ENCODE peak calls at places on chromosomes 4 and X, in four cellular contexts. One of them, this sample, is unnamed.
A peak's percentile ranks its signal among the peaks of the same experiment; 100 is the strongest.

GRCh38 chr4:172099376-172099775 is 286.2 kb downstream of the GALNTL6 start:
- DNase-seq in AG04449: no peak
- DNase-seq in fibroblast of lung: no peak
- DNase-seq in endothelial cell of umbilical vein: no peak
- DNase-seq in this sample: no peak

GRCh38 chrX:1601051-1601767 is 9.8 kb downstream of the AKAP17A start:
- DNase-seq in AG04449: no peak
- DNase-seq in fibroblast of lung: no peak
- DNase-seq in endothelial cell of umbilical vein: no peak
- DNase-seq in this sample: no peak

GRCh38 chr4:20281453-20281852 is 29.7 kb downstream of the SLIT2 start:
- DNase-seq in AG04449: no peak
- DNase-seq in fibroblast of lung: no peak
- DNase-seq in endothelial cell of umbilical vein: no peak
- DNase-seq in this sample: no peak

GRCh38 chrX:103793541-103793932 is 16.9 kb downstream of the PLP1 start:
- DNase-seq in AG04449: no peak
- DNase-seq in fibroblast of lung: no peak
- DNase-seq in endothelial cell of umbilical vein: no peak
- DNase-seq in this sample: no peak

GRCh38 chr4:80386281-80386886 is 50.9 kb downstream of the CFAP299 start:
- DNase-seq in AG04449: no peak
- DNase-seq in fibroblast of lung: no peak
- DNase-seq in endothelial cell of umbilical vein: no peak
- DNase-seq in this sample: no peak

GRCh38 chr4:13329340-13329850 is 154.7 kb downstream of the RAB28 start:
- DNase-seq in AG04449: no peak
- DNase-seq in fibroblast of lung: no peak
- DNase-seq in endothelial cell of umbilical vein: no peak
- DNase-seq in this sample: no peak

GRCh38 chr4:137812258-137812657 is 280.0 kb upstream of the PCDH18 start:
- DNase-seq in AG04449: no peak
- DNase-seq in fibroblast of lung: no peak
- DNase-seq in endothelial cell of umbilical vein: no peak
- DNase-seq in this sample: no peak

GRCh38 chr4:3122081-3122563 is 47.6 kb downstream of the HTT start:
- DNase-seq in AG04449: no peak
- DNase-seq in fibroblast of lung: peak; percentile 51
- DNase-seq in endothelial cell of umbilical vein: peak; percentile 92
- DNase-seq in this sample: no peak

GRCh38 chrX:43968347-43968746 is 4.8 kb downstream of the NDP start:
- DNase-seq in AG04449: no peak
- DNase-seq in fibroblast of lung: no peak
- DNase-seq in endothelial cell of umbilical vein: no peak
- DNase-seq in this sample: no peak

GRCh38 chrX:110327336-110327735 is 9.5 kb upstream of the AMMECR1 start:
- DNase-seq in AG04449: no peak
- DNase-seq in fibroblast of lung: no peak
- DNase-seq in endothelial cell of umbilical vein: no peak
- DNase-seq in this sample: no peak

GRCh38 chrX:38400401-38400910 is 48.1 kb downstream of the OTC start:
- DNase-seq in AG04449: no peak
- DNase-seq in fibroblast of lung: no peak
- DNase-seq in endothelial cell of umbilical vein: no peak
- DNase-seq in this sample: no peak

GRCh38 chr4:55426518-55426917 is 30.8 kb downstream of the TMEM165 start:
- DNase-seq in AG04449: no peak
- DNase-seq in fibroblast of lung: no peak
- DNase-seq in endothelial cell of umbilical vein: no peak
- DNase-seq in this sample: no peak

GRCh38 chr4:16083217-16084191 is at the start of gene PROM1:
- DNase-seq in AG04449: no peak
- DNase-seq in fibroblast of lung: no peak
- DNase-seq in endothelial cell of umbilical vein: no peak
- DNase-seq in this sample: no peak

GRCh38 chr4:78552398-78553396 is 1.1 kb downstream of the ANXA3 start:
- DNase-seq in AG04449: no peak
- DNase-seq in fibroblast of lung: no peak
- DNase-seq in endothelial cell of umbilical vein: peak; percentile 76
- DNase-seq in this sample: no peak

GRCh38 chrX:150873616-150874015 is 24.9 kb downstream of the CD99L2 start:
- DNase-seq in AG04449: no peak
- DNase-seq in fibroblast of lung: peak; percentile 3
- DNase-seq in endothelial cell of umbilical vein: peak; percentile 12
- DNase-seq in this sample: no peak

DNA sequence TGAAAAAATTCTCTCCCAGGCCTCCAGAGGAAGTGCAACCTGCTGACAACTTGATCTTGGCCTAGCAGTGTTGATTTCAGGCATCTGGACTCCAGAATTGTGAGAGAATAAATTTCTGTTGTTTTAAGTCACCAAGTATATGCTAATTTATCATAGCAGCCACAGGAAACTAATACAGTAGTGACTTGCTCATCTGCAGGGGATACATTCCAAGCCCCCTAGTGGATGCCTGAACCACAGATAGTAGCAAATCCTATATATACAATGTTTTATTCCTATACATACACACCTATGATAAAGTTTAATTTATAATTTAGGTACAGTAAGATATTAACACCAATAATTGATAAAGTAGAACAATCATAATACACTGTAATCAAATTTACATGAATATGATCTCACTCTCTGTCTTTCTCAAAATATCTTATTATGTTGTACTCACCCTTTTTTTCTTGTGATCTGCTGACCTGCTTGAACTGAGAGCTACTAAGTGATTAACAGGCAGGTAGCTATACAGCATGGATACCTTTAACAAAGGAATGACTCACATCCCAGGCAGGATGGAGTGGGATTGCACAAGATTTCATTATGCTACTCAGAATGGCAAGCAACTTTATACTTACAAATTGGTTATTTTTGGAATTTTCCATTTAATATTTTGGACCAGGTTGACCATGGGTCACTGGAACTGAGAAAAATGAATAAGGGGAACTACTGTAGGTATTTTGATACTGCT is 501.1 kb downstream of the KCNIP4 start:
- DNase-seq in AG04449: no peak
- DNase-seq in fibroblast of lung: no peak
- DNase-seq in endothelial cell of umbilical vein: no peak
- DNase-seq in this sample: no peak
- TF ChIP-seq CTCF in AG04449: no peak
- TF ChIP-seq CTCF in fibroblast of lung: no peak
- TF ChIP-seq CTCF in endothelial cell of umbilical vein: no peak
- TF ChIP-seq CTCF in this sample: peak; percentile 13

DNA sequence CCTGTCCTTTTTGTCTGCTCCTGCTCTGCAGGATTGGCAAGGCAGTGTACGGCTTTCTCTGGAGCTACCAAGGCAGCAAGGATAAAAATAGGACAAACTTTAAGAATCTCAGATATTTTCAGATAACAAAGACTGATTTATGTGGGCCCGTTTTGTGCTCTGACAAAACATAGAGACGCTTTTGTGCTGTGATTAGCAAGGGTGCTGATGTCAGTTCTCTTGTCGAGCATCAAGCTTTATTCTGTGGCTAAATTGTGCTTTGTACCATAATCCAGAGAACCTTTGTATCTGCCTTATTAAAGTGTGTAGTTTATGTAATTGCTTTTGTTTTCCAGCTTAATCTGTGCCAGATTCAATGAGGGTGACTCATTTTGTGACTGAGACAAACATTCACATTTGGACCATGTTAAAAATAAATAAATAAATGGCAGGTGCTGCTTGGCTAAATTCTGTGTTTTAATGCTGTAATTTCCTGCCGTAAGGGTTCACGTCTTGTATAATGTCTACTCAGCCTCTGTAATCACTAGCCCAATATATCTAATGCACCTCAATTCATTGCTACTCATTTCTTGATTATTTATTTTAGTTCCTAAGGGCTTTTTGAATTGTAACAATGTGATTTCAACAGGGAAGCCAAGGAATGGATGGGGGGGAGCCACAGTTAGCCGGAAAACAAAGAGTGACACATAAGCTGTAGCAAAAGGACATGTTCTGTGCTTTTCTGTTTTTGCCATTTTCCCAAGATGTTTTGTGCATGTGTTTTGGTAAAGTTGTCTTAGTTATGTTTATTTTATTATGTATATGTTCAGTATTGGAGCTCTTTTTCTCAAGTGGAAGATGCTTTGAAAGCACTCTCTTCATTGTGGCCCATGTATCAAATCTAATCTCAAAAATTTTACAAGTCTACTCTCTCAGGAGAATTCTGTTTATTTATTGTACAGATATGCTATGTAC is 75.1 kb downstream of the GAB1 start:
- DNase-seq in AG04449: no peak
- DNase-seq in fibroblast of lung: peak; percentile 51
- DNase-seq in endothelial cell of umbilical vein: peak; percentile 94
- DNase-seq in this sample: no peak
- H3K4me3 ChIP-seq in AG04449: no peak overlapping the region
- H3K4me3 ChIP-seq in fibroblast of lung: no peak overlapping the region
- H3K4me3 ChIP-seq in endothelial cell of umbilical vein: no peak overlapping the region
- H3K4me3 ChIP-seq in this sample: no peak overlapping the region

GRCh38 chrX:20481632-20482031 is 214.9 kb upstream of the RPS6KA3 start:
- DNase-seq in AG04449: no peak
- DNase-seq in fibroblast of lung: no peak
- DNase-seq in endothelial cell of umbilical vein: no peak
- DNase-seq in this sample: no peak

GRCh38 chrX:20479048-20479447 is 212.3 kb upstream of the RPS6KA3 start:
- DNase-seq in AG04449: no peak
- DNase-seq in fibroblast of lung: no peak
- DNase-seq in endothelial cell of umbilical vein: no peak
- DNase-seq in this sample: no peak

GRCh38 chrX:20477219-20477618 is 210.5 kb upstream of the RPS6KA3 start:
- DNase-seq in AG04449: no peak
- DNase-seq in fibroblast of lung: no peak
- DNase-seq in endothelial cell of umbilical vein: no peak
- DNase-seq in this sample: no peak

GRCh38 chrX:20477836-20478532 is 211.3 kb upstream of the RPS6KA3 start:
- DNase-seq in AG04449: no peak
- DNase-seq in fibroblast of lung: no peak
- DNase-seq in endothelial cell of umbilical vein: no peak
- DNase-seq in this sample: no peak

GRCh38 chrX:20479896-20480295 is 213.2 kb upstream of the RPS6KA3 start:
- DNase-seq in AG04449: no peak
- DNase-seq in fibroblast of lung: no peak
- DNase-seq in endothelial cell of umbilical vein: no peak
- DNase-seq in this sample: no peak
- TF ChIP-seq CTCF in AG04449: no peak
- TF ChIP-seq CTCF in fibroblast of lung: no peak
- TF ChIP-seq CTCF in endothelial cell of umbilical vein: no peak
- TF ChIP-seq CTCF in this sample: no peak

GRCh38 chr4:8228319-8229250 is 29.5 kb downstream of the SH3TC1 start:
- DNase-seq in AG04449: peak; percentile 16
- DNase-seq in fibroblast of lung: peak; percentile 80
- DNase-seq in endothelial cell of umbilical vein: peak; percentile 88
- DNase-seq in this sample: peak; percentile 77
- H3K4me3 ChIP-seq in AG04449: no peak overlapping the region
- H3K4me3 ChIP-seq in fibroblast of lung: no peak overlapping the region
- H3K4me3 ChIP-seq in endothelial cell of umbilical vein: no peak overlapping the region
- H3K4me3 ChIP-seq in this sample: no peak overlapping the region

GRCh38 chr4:145957307-145957706 is 18.7 kb upstream of the ZNF827 start:
- DNase-seq in AG04449: no peak
- DNase-seq in fibroblast of lung: no peak
- DNase-seq in endothelial cell of umbilical vein: no peak
- DNase-seq in this sample: no peak

GRCh38 chr4:145954924-145955339 is 16.3 kb upstream of the ZNF827 start:
- DNase-seq in AG04449: no peak
- DNase-seq in fibroblast of lung: peak; percentile 78
- DNase-seq in endothelial cell of umbilical vein: peak; percentile 70
- DNase-seq in this sample: peak; percentile 91

GRCh38 chr4:145960012-145960411 is 21.4 kb upstream of the ZNF827 start:
- DNase-seq in AG04449: no peak
- DNase-seq in fibroblast of lung: no peak
- DNase-seq in endothelial cell of umbilical vein: no peak
- DNase-seq in this sample: no peak

GRCh38 chr4:145951931-145952330 is 13.3 kb upstream of the ZNF827 start:
- DNase-seq in AG04449: no peak
- DNase-seq in fibroblast of lung: no peak
- DNase-seq in endothelial cell of umbilical vein: peak; percentile 33
- DNase-seq in this sample: no peak

GRCh38 chr4:145956288-145956890 is 17.8 kb upstream of the ZNF827 start:
- DNase-seq in AG04449: no peak
- DNase-seq in fibroblast of lung: peak; percentile 52
- DNase-seq in endothelial cell of umbilical vein: peak; percentile 43
- DNase-seq in this sample: no peak
- TF ChIP-seq CTCF in AG04449: peak; percentile 66
- TF ChIP-seq CTCF in fibroblast of lung: peak; percentile 85
- TF ChIP-seq CTCF in endothelial cell of umbilical vein: peak; percentile 68
- TF ChIP-seq CTCF in this sample: peak; percentile 79

GRCh38 chr4:88415982-88416381 is 37.3 kb downstream of the HERC6 start:
- DNase-seq in AG04449: no peak
- DNase-seq in fibroblast of lung: no peak
- DNase-seq in endothelial cell of umbilical vein: no peak
- DNase-seq in this sample: no peak

GRCh38 chr4:88418411-88418810 is 38.5 kb upstream of the HERC5 start:
- DNase-seq in AG04449: no peak
- DNase-seq in fibroblast of lung: no peak
- DNase-seq in endothelial cell of umbilical vein: peak; percentile 2
- DNase-seq in this sample: no peak

GRCh38 chr4:88422403-88422802 is 34.5 kb upstream of the HERC5 start:
- DNase-seq in AG04449: no peak
- DNase-seq in fibroblast of lung: no peak
- DNase-seq in endothelial cell of umbilical vein: no peak
- DNase-seq in this sample: no peak

GRCh38 chr4:88414755-88415154 is 36.1 kb downstream of the HERC6 start:
- DNase-seq in AG04449: no peak
- DNase-seq in fibroblast of lung: no peak
- DNase-seq in endothelial cell of umbilical vein: no peak
- DNase-seq in this sample: no peak

GRCh38 chr4:88419874-88420273 is 37.0 kb upstream of the HERC5 start:
- DNase-seq in AG04449: no peak
- DNase-seq in fibroblast of lung: no peak
- DNase-seq in endothelial cell of umbilical vein: no peak
- DNase-seq in this sample: no peak
- H3K4me3 ChIP-seq in AG04449: no peak overlapping the region
- H3K4me3 ChIP-seq in fibroblast of lung: no peak overlapping the region
- H3K4me3 ChIP-seq in endothelial cell of umbilical vein: no peak overlapping the region
- H3K4me3 ChIP-seq in this sample: no peak overlapping the region

GRCh38 chr4:51884055-51884454 is 41.1 kb downstream of the DCUN1D4 start:
- DNase-seq in AG04449: no peak
- DNase-seq in fibroblast of lung: no peak
- DNase-seq in endothelial cell of umbilical vein: peak; percentile 29
- DNase-seq in this sample: no peak

GRCh38 chr4:51885371-51885770 is 42.4 kb downstream of the DCUN1D4 start:
- DNase-seq in AG04449: no peak
- DNase-seq in fibroblast of lung: peak; percentile 32
- DNase-seq in endothelial cell of umbilical vein: peak; percentile 40
- DNase-seq in this sample: peak; percentile 15

GRCh38 chr4:51880016-51880915 is 37.3 kb downstream of the DCUN1D4 start:
- DNase-seq in AG04449: no peak
- DNase-seq in fibroblast of lung: no peak
- DNase-seq in endothelial cell of umbilical vein: no peak
- DNase-seq in this sample: no peak

DNA sequence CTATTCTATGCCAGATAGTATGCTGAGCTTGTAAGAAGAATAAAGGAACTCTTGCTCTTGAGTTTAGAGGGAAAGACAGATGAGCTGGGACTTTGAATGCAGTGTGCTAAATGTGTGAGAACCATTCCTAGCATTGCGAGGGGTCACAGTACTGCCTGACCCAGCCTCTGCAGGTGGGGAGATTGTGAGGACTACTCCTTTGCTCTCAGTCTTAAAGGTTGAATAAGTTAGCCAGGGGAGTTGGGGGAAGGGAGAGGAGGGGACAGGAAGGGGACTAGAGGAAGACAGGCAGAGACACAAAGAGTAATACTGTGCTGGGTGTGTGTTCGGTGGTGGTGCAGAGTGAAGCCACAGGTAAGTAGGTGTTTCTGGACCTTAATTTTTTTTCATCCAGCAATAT is 41.7 kb downstream of the DCUN1D4 start:
- DNase-seq in AG04449: no peak
- DNase-seq in fibroblast of lung: no peak
- DNase-seq in endothelial cell of umbilical vein: no peak
- DNase-seq in this sample: no peak
- TF ChIP-seq CTCF in AG04449: no peak
- TF ChIP-seq CTCF in fibroblast of lung: no peak
- TF ChIP-seq CTCF in endothelial cell of umbilical vein: no peak
- TF ChIP-seq CTCF in this sample: no peak

This sample was measured in HFF-Myc.